ENCODE peak calls at places on chromosomes 16 and 17, in nine cellular contexts. B, R, S, O, Z, N, Y, I and C are unnamed samples.
A peak's percentile ranks its signal among the peaks of the same experiment; 100 is the strongest.

GRCh38 chr16:1990336-1991134 is 765 bp downstream of the SYNGR3 start:
- DNase-seq in B (peak; percentile 71), R (no peak), S (no peak), O (peak; percentile 66), Z (no peak), N (no peak), Y (no peak), I (no peak), C (no peak)

GRCh38 chr17:18859256-18859655 is 1.3 kb downstream of the PRPSAP2 start:
- DNase-seq in B (peak; percentile 11), R (no peak), S (peak; percentile 73), O (no peak), Z (no peak), N (no peak), Y (peak; percentile 62), I (peak; percentile 63), C (no peak)

GRCh38 chr16:24671455-24671954 is 57.9 kb upstream of the TNRC6A start:
- DNase-seq in B (no peak), R (no peak), S (no peak), O (no peak), Z (no peak), N (no peak), Y (no peak), I (no peak), C (no peak)

GRCh38 chr17:8393470-8394231 is 4.0 kb downstream of the RNF222 start:
- DNase-seq in B (no peak), R (peak; percentile 42), S (peak; percentile 21), O (no peak), Z (no peak), N (no peak), Y (no peak), I (no peak), C (no peak)

GRCh38 chr16:29779474-29779873 is 1.4 kb downstream of the ZG16 start:
- DNase-seq in B (peak; percentile 76), R (no peak), S (no peak), O (peak; percentile 22), Z (no peak), N (no peak), Y (no peak), I (no peak), C (peak; percentile 57)

GRCh38 chr17:44557653-44558285 is 485 bp downstream of the FZD2 start:
- DNase-seq in B (peak; percentile 21), R (no peak), S (peak; percentile 72), O (peak; percentile 19), Z (no peak), N (peak; percentile 72), Y (peak; percentile 85), I (peak; percentile 67), C (peak; percentile 76)

GRCh38 chr17:60539807-60540206 is 13.8 kb upstream of the APPBP2 start:
- DNase-seq in B (no peak), R (no peak), S (no peak), O (no peak), Z (no peak), N (no peak), Y (no peak), I (no peak), C (peak; percentile 18)

GRCh38 chr17:69342896-69343644 is 16.1 kb upstream of the ABCA5 start:
- DNase-seq in B (no peak), R (no peak), S (no peak), O (peak; percentile 63), Z (no peak), N (no peak), Y (no peak), I (no peak), C (no peak)

GRCh38 chr17:56593073-56593740 is at the start of gene NOG:
- DNase-seq in B (peak; percentile 43), R (peak; percentile 65), S (peak; percentile 54), O (peak; percentile 32), Z (no peak), N (peak; percentile 79), Y (peak; percentile 77), I (peak; percentile 12), C (no peak)

GRCh38 chr17:45768000-45768399 is 16.1 kb upstream of the CRHR1 start:
- DNase-seq in B (peak; percentile 18), R (no peak), S (no peak), O (no peak), Z (no peak), N (no peak), Y (no peak), I (peak; percentile 15), C (no peak)

GRCh38 chr16:35711435-35711834 is 2252.0 kb downstream of the TP53TG3F start:
- DNase-seq in B (no peak), R (no peak), S (no peak), O (no peak), Z (no peak), N (no peak), Y (no peak), I (no peak), C (no peak)
- H3K4me1 ChIP-seq in B (no peaks in the 10 kb centered on the region), R (no peaks in the 10 kb centered on the region), S (no peaks in the 10 kb centered on the region), O (no peaks in the 10 kb centered on the region), Z (no peaks in the 10 kb centered on the region), N (no peaks in the 10 kb centered on the region), Y (no peaks in the 10 kb centered on the region), I (no peaks in the 10 kb centered on the region), C (no peaks in the 10 kb centered on the region)

GRCh38 chr16:73031155-73031866 is 16.6 kb downstream of the ZFHX3 start:
- DNase-seq in B (no peak), R (no peak), S (no peak), O (peak; percentile 11), Z (no peak), N (peak; percentile 45), Y (peak; percentile 93), I (no peak), C (no peak)
- H3K27me3 ChIP-seq in B (no peaks in the 10 kb centered on the region), R (no peaks in the 10 kb centered on the region), S (no peaks in the 10 kb centered on the region), O (no peaks in the 10 kb centered on the region), Z (no peaks in the 10 kb centered on the region), N (no peaks in the 10 kb centered on the region), Y (no peaks in the 10 kb centered on the region), I (no peaks in the 10 kb centered on the region), C (no peaks in the 10 kb centered on the region)

GRCh38 chr17:5582177-5582885 is 2.0 kb downstream of the NLRP1 start:
- DNase-seq in B (no peak), R (no peak), S (no peak), O (no peak), Z (no peak), N (no peak), Y (no peak), I (no peak), C (no peak)
- H3K4me3 ChIP-seq in B (no peak overlapping the region), R (peak overlapping the region; percentile 97), S (no peak overlapping the region), O (no peak overlapping the region), Z (no peak overlapping the region), N (no peak overlapping the region), Y (peak overlapping the region; percentile 89), I (no peak overlapping the region), C (no peak overlapping the region)

GRCh38 chr16:28297308-28297707 is 5.0 kb downstream of the SBK1 start:
- DNase-seq in B (no peak), R (no peak), S (no peak), O (no peak), Z (no peak), N (no peak), Y (no peak), I (no peak), C (no peak)
- H3K4me1 ChIP-seq in B (no peaks in the 10 kb centered on the region), R (peaks cover 62% of the 10 kb centered on the region), S (no peaks in the 10 kb centered on the region), O (peaks cover 18% of the 10 kb centered on the region), Z (no peaks in the 10 kb centered on the region), N (peaks cover 9% of the 10 kb centered on the region), Y (peaks cover 10% of the 10 kb centered on the region), I (no peaks in the 10 kb centered on the region), C (peaks cover 7% of the 10 kb centered on the region)

DNA sequence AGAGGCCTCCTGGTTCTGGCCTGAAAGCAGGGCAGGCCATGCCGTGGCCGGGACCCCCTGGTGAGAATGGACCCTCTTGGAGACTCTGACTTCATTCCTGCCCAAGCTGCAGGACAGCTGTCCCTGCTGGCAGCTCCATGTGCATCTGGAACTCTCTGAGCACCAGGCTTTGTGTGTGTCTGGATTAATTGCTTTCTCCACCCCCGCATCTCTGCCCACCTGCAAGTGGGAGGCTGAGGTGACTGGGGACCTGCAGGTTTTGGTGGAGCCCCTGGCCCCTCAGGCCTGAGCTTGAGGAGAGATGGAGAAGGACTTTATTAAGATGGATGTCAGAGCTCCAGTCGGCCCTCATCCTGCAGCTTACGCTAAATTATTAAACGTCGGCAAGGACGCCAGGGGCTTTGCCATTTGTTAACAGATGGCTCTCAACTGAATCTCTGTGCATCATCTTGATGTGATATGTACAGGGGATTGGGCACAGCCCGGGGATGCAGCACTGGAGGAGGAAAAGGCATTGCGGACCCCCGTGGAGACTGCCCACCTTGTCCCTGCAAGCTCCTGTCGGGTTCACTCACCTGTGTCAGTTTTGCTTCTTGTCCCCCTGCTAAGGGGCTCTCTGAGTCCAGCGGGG is 154.2 kb upstream of the RPL38 start:
- DNase-seq in B (no peak), R (no peak), S (no peak), O (no peak), Z (no peak), N (no peak), Y (no peak), I (no peak), C (no peak)
- H3K27me3 ChIP-seq in B (no peaks in the 10 kb centered on the region), R (no peaks in the 10 kb centered on the region), S (no peaks in the 10 kb centered on the region), O (peaks cover 3% of the 10 kb centered on the region), Z (no peaks in the 10 kb centered on the region), N (peaks cover 28% of the 10 kb centered on the region), Y (peaks cover 82% of the 10 kb centered on the region), I (no peaks in the 10 kb centered on the region), C (peaks cover 56% of the 10 kb centered on the region)

DNA sequence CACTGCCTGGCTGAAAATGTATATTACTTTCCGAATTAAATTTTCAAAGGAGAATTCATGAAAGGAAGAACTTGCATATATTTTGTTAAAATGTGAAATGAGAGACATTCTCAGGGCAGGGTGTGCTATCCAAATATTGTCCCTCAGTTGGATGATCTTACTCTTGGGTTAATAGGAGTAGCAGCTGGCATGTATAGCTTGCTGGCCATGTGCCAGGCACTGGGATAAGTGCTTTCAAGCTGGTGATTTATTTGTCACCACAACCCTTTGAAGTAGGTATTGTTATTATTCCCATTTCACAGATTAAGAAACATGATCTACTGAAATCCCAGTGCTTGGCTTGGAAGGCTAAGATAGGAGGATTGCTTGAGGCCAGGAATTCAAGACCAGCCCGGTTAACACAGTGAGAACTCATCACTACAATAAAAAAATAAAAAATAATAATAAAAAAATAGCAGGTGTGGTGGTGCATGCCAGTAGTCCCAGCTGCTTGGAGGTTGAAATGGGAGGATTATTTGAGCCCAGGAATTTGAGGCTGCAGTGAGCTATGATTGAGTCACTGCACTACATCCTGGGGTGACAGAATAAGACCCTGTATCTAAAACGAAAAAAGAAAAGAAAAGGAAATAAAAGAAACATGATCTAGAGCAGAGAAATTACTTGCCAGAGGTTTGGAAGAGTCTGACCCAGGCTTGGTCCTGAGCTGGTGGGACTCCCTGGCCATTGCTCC is 11.6 kb upstream of the MPHOSPH6 start:
- DNase-seq in B (no peak), R (no peak), S (no peak), O (no peak), Z (no peak), N (no peak), Y (no peak), I (no peak), C (no peak)
- H3K4me3 ChIP-seq in B (no peak overlapping the region), R (no peak overlapping the region), S (no peak overlapping the region), O (no peak overlapping the region), Z (no peak overlapping the region), N (no peak overlapping the region), Y (no peak overlapping the region), I (no peak overlapping the region), C (no peak overlapping the region)